ENCODE peak calls at places on chromosomes 3 and 15, in eight cellular contexts. F is kidney, C is IMR-90, J is mammary epithelial cell, Z is tibial nerve, I is body of pancreas, Y is keratinocyte, O is thoracic aorta. P is an unnamed sample.

GRCh38 chr3:70856414-70857162 is 544.1 kb upstream of the MDFIC2 start:
- DNase-seq in F (no peak), C (peak; percentile 99), J (peak; percentile 96), Z (no peak), I (no peak), Y (peak; percentile 92), O (no peak), P (peak; percentile 64)

GRCh38 chr15:79086814-79087213 is 3.8 kb downstream of the RASGRF1 start:
- DNase-seq in F (no peak), C (no peak), J (no peak), Z (no peak), I (no peak), Y (no peak), O (no peak), P (no peak)

GRCh38 chr3:151923901-151924300 is 50.5 kb downstream of the SUCNR1 start:
- DNase-seq in F (no peak), C (peak; percentile 63), J (peak; percentile 51), Z (no peak), I (no peak), Y (no peak), O (no peak), P (no peak)

GRCh38 chr15:72229076-72229946 is 1.7 kb downstream of the PKM start:
- DNase-seq in F (no peak), C (peak; percentile 24), J (peak; percentile 38), Z (no peak), I (no peak), Y (no peak), O (no peak), P (no peak)

GRCh38 chr3:171788546-171789351 is 21.5 kb downstream of the PLD1 start:
- DNase-seq in F (no peak), C (peak; percentile 94), J (peak; percentile 99), Z (no peak), I (no peak), Y (no peak), O (no peak), P (no peak)

GRCh38 chr3:148223266-148223665 is 474.4 kb upstream of the AGTR1 start:
- DNase-seq in F (no peak), C (no peak), J (no peak), Z (no peak), I (no peak), Y (no peak), O (no peak), P (no peak)

GRCh38 chr15:58065445-58066041 is at the start of gene ALDH1A2:
- DNase-seq in F (peak; percentile 90), C (no peak), J (no peak), Z (no peak), I (peak; percentile 28), Y (no peak), O (no peak), P (no peak)

GRCh38 chr3:47985376-47985775 is 30.8 kb downstream of the MAP4 start:
- DNase-seq in F (no peak), C (no peak), J (no peak), Z (no peak), I (no peak), Y (no peak), O (no peak), P (no peak)

GRCh38 chr15:68565701-68566100 is 13.1 kb upstream of the CORO2B start:
- DNase-seq in F (peak; percentile 26), C (no peak), J (no peak), Z (no peak), I (no peak), Y (no peak), O (no peak), P (no peak)

GRCh38 chr3:108088697-108089096 is 2.1 kb downstream of the CD47 start:
- DNase-seq in F (no peak), C (peak; percentile 16), J (peak; percentile 44), Z (no peak), I (no peak), Y (no peak), O (no peak), P (no peak)

GRCh38 chr15:67067161-67067853 is 1.9 kb downstream of the SMAD3 start:
- DNase-seq in F (peak; percentile 68), C (peak; percentile 39), J (peak; percentile 53), Z (no peak), I (peak; percentile 46), Y (no peak), O (no peak), P (no peak)

GRCh38 chr15:43169888-43170287 is 15.3 kb upstream of the CCNDBP1 start:
- DNase-seq in F (no peak), C (peak; percentile 22), J (no peak), Z (no peak), I (no peak), Y (no peak), O (no peak), P (no peak)

GRCh38 chr3:184155644-184156521 is 706 bp downstream of the DVL3 start:
- DNase-seq in F (peak; percentile 84), C (peak; percentile 16), J (peak; percentile 48), Z (no peak), I (peak; percentile 43), Y (no peak), O (no peak), P (no peak)

GRCh38 chr15:100694381-100695012 is 92.1 kb downstream of the ASB7 start:
- DNase-seq in F (peak; percentile 82), C (peak; percentile 62), J (no peak), Z (no peak), I (no peak), Y (no peak), O (no peak), P (no peak)

GRCh38 chr15:56243774-56244236 is at the start of gene RFX7:
- DNase-seq in F (peak; percentile 90), C (peak; percentile 73), J (peak; percentile 54), Z (peak; percentile 50), I (peak; percentile 90), Y (no peak), O (peak; percentile 15), P (peak; percentile 26)

GRCh38 chr3:18633002-18633401 is 207.9 kb upstream of the SATB1 start:
- DNase-seq in F (no peak), C (no peak), J (no peak), Z (no peak), I (no peak), Y (no peak), O (no peak), P (no peak)

GRCh38 chr3:188294113-188294512 is 140.2 kb downstream of the LPP start:
- DNase-seq in F (no peak), C (no peak), J (no peak), Z (no peak), I (no peak), Y (no peak), O (no peak), P (no peak)

GRCh38 chr3:87422333-87422732 is 145.9 kb upstream of the POU1F1 start:
- DNase-seq in F (no peak), C (no peak), J (no peak), Z (no peak), I (no peak), Y (no peak), O (no peak), P (no peak)

DNA sequence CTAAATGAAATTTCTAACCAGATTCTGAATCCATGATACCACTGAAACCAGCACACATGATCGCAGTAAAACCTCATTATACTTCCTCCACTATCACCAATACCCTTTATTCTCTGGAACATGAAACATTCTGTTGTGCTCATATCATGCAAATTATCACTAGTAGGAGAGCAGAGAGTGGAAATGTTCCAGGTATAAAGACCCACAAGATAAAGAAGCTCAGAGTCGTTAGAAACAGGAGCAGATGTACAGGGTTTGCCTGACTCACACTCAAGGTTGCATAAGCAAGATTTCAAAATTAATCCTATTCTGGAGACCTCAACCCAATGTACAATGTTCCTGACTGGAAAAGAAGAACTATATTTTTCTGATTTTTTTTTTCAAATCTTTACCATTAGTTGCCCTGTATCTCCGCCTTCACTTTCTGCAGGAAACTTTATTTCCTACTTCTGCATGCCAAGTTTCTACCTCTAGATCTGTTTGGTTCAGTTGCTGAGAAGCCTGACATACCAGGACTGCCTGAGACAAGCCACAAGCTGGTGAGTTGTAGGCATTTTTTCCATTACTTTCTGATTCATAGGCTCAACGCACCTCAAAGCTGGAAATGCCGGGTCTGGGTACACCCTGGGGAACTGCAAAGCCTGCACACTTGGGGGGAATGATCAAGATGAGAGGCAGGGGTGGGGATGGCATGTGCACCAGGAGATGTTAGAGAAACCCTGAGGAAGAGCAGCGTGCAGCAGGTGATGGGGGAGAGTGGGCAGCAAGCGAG is at the start of gene CCR2:
- DNase-seq in F (no peak), C (no peak), J (no peak), Z (no peak), I (no peak), Y (no peak), O (no peak), P (no peak)
- H3K4me3 ChIP-seq in F (no peak within 1 kb of the TSS), C (no peak within 1 kb of the TSS), J (no peak within 1 kb of the TSS), Z (peak within 1 kb of the TSS; percentile 6), I (no peak within 1 kb of the TSS), Y (no peak within 1 kb of the TSS), O (no peak within 1 kb of the TSS), P (no peak within 1 kb of the TSS)

DNA sequence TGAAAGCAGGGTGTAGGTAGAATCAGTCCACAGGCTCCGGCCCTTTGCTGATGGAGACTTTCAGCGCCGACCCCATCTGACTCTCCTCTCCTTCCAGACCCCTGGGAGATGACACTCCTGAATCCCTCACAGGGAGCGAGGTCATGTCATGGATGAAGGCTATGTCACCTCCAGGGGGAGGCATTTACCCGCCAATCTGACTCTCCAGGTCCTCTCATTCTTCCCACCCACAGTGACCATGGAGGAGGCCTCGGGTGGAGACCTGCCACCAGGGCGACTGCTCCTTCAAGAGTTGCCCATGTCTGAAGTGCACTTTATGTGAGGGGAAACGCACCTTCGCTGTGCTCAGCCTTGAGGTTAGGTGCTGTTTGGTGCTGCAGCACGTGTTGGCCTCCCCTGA is 112.7 kb downstream of the KLF13 start:
- DNase-seq in F (no peak), C (no peak), J (no peak), Z (no peak), I (no peak), Y (no peak), O (no peak), P (no peak)
- TF ChIP-seq CTCF in F (peak; percentile 21), C (no peak), J (peak; percentile 7), Z (no peak), I (no peak), Y (peak; percentile 24), O (no peak), P (no peak)

DNA sequence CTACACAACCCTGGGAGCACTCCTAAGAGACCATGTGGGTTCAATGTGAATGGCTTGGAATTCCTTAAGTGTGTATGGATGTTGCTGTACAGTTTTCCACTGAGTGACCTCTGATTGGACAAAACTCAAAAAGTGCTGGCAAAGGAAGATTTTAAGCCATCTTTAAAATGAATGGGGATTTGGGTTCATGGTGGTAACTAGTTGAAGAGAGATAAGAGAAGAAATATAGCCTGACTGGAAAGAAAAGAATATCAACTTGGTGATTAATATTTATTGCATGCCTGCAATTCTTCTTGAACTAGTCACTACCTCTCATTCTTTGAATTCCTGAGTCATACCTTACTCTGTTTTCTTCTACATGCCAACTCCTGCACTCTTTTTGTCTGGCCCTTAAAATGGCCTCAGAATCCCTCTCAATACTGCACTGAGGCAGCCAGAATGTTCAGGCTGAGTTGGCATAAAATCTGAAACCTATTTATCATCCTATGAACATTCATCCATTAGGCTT is 124.7 kb downstream of the RPL22L1 start:
- DNase-seq in F (no peak), C (peak; percentile 73), J (peak; percentile 75), Z (no peak), I (no peak), Y (no peak), O (no peak), P (no peak)
- H3K27ac ChIP-seq in F (no peak overlapping the region), C (peak overlapping the region; percentile 52), J (peak overlapping the region; percentile 55), Z (no peak overlapping the region), I (no peak overlapping the region), Y (peak overlapping the region; percentile 47), O (no peak overlapping the region), P (no peak overlapping the region)

DNA sequence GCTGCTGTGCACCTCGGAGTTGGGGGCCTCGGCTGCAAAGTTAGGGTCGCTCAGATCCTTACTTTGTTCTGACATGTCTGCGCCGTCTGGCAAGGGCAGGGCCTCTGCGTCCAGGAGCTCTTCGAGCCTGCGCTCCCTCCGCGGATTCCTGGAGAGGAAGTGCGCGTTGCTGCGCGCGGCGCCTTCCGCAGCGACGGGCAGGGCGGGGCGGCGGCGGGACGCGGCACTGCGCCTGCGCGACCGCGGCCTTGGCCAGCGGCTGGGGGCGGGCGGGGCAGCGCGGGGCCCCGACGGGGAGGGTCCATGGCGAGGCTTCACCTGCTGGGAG is at the start of gene NDN:
- DNase-seq in F (peak; percentile 78), C (peak; percentile 52), J (no peak), Z (no peak), I (peak; percentile 66), Y (no peak), O (no peak), P (no peak)
- H3K4me3 ChIP-seq in F (peak within 1 kb of the TSS; percentile 55), C (peak within 1 kb of the TSS; percentile 96), J (no peak within 1 kb of the TSS), Z (peak within 1 kb of the TSS; percentile 17), I (no peak within 1 kb of the TSS), Y (no peak within 1 kb of the TSS), O (peak within 1 kb of the TSS; percentile 66), P (peak within 1 kb of the TSS; percentile 66)